ENCODE peak calls at places on chromosomes 11 and 22, in six cellular contexts. Z is GM03348; C is activated naive CD8-positive, alpha-beta T cell treated with anti-CD3 and anti-CD28 coated beads, Interleukin-2, amount 50 U/mL, for 24 hours; A is BJ; X is amniotic stem cell; U is activated CD4-positive, CD25-positive, alpha-beta regulatory T cell treated with anti-CD3 and anti-CD28 coated beads, Interleukin-2, amount 50 U/mL, for 16 hours. J is an unnamed sample.
A peak's percentile ranks its signal among the peaks of the same experiment; 100 is the strongest.

GRCh38 chr22:50581950-50582561 is 593 bp downstream of the CHKB start:
- DNase-seq in Z (no peak), C (peak; percentile 38), A (no peak), X (no peak), U (no peak), J (peak; percentile 62)

GRCh38 chr11:830295-831131 is 2.2 kb upstream of the CD151 start:
- DNase-seq in Z (peak; percentile 83), C (peak; percentile 77), A (no peak), X (no peak), U (no peak), J (peak; percentile 70)

GRCh38 chr11:35779409-35779808 is 116.8 kb downstream of the TRIM44 start:
- DNase-seq in Z (no peak), C (no peak), A (no peak), X (no peak), U (no peak), J (no peak)

GRCh38 chr11:36116161-36116560 is 172.3 kb downstream of the LDLRAD3 start:
- DNase-seq in Z (no peak), C (no peak), A (no peak), X (no peak), U (no peak), J (no peak)

GRCh38 chr22:46587067-46587471 is 33.1 kb upstream of the GRAMD4 start:
- DNase-seq in Z (no peak), C (peak; percentile 27), A (no peak), X (no peak), U (no peak), J (peak; percentile 39)

GRCh38 chr22:35098921-35099320 is 33.0 kb downstream of the ISX start:
- DNase-seq in Z (no peak), C (no peak), A (no peak), X (no peak), U (no peak), J (no peak)

GRCh38 chr11:129277216-129277838 is 85.2 kb upstream of the ARHGAP32 start:
- DNase-seq in Z (no peak), C (no peak), A (no peak), X (no peak), U (no peak), J (no peak)

GRCh38 chr11:66291706-66292542 is at the start of gene TMEM151A:
- DNase-seq in Z (peak; percentile 38), C (no peak), A (no peak), X (no peak), U (no peak), J (no peak)

GRCh38 chr22:49325531-49326395 is 501.9 kb downstream of the BRD1 start:
- DNase-seq in Z (peak; percentile 1), C (no peak), A (no peak), X (no peak), U (no peak), J (no peak)

GRCh38 chr22:46731246-46732040 is 6.6 kb downstream of the CERK start:
- DNase-seq in Z (no peak), C (no peak), A (no peak), X (no peak), U (no peak), J (no peak)

GRCh38 chr11:117583063-117583801 is 213.8 kb downstream of the DSCAML1 start:
- DNase-seq in Z (peak; percentile 24), C (no peak), A (no peak), X (no peak), U (no peak), J (no peak)

GRCh38 chr11:8870461-8871282 is 40.3 kb upstream of the AKIP1 start:
- DNase-seq in Z (peak; percentile 81), C (peak; percentile 30), A (no peak), X (peak; percentile 15), U (no peak), J (peak; percentile 27)

GRCh38 chr22:39408807-39409206 is 9.2 kb downstream of the TAB1 start:
- DNase-seq in Z (no peak), C (no peak), A (no peak), X (no peak), U (no peak), J (no peak)

GRCh38 chr11:111944139-111944538 is 7.0 kb downstream of the DIXDC1 start:
- DNase-seq in Z (peak; percentile 66), C (no peak), A (peak; percentile 34), X (peak; percentile 20), U (no peak), J (no peak)

GRCh38 chr11:65569973-65570918 is at the start of gene ZNRD2:
- DNase-seq in Z (peak; percentile 96), C (peak; percentile 99), A (peak; percentile 89), X (peak; percentile 99), U (peak; percentile 95), J (peak; percentile 100)

GRCh38 chr11:73961321-73961720 is 10.5 kb downstream of the DNAJB13 start:
- DNase-seq in Z (peak; percentile 43), C (no peak), A (no peak), X (no peak), U (no peak), J (no peak)

GRCh38 chr11:46446343-46446751 is 54.8 kb upstream of the CHRM4 start:
- DNase-seq in Z (no peak), C (no peak), A (no peak), X (no peak), U (no peak), J (no peak)

GRCh38 chr11:117876049-117876340 is 463 bp downstream of the FXYD6 start:
- DNase-seq in Z (no peak), C (no peak), A (no peak), X (no peak), U (no peak), J (no peak)

GRCh38 chr11:26088391-26088790 is 243.5 kb upstream of the ANO3 start:
- DNase-seq in Z (peak; percentile 9), C (no peak), A (peak; percentile 59), X (no peak), U (no peak), J (no peak)

J was measured in activated CD4-positive, alpha-beta memory T cell treated with anti-CD3 and anti-CD28 coated beads for 36 hours.